ENCODE peak calls at places on chromosomes 1 and 21, in eight cellular contexts. C, U, T, W, I, N, X and M are unnamed samples. For H3K9me3, the result is how much of the 10 kb centered on the place peaks cover.

GRCh38 chr1:159141584-159142518 is 29.6 kb upstream of the CADM3 start:
- DNase-seq in C (no peak), U (no peak), T (no peak), W (no peak), I (no peak), N (no peak), X (no peak), M (no peak)

GRCh38 chr1:73749996-73750395 is 448.0 kb downstream of the LRRIQ3 start:
- DNase-seq in C (no peak), U (no peak), T (no peak), W (no peak), I (no peak), N (no peak), X (no peak), M (no peak)

GRCh38 chr1:48530727-48531351 is 58.8 kb upstream of the SPATA6 start:
- DNase-seq in C (no peak), U (no peak), T (no peak), W (no peak), I (peak), N (peak), X (no peak), M (peak)

GRCh38 chr1:42937141-42937696 is 21.4 kb downstream of the SLC2A1 start:
- DNase-seq in C (peak), U (no peak), T (no peak), W (peak), I (peak), N (no peak), X (peak), M (peak)

GRCh38 chr1:61141288-61142044 is 59.1 kb downstream of the NFIA start:
- DNase-seq in C (no peak), U (no peak), T (no peak), W (no peak), I (no peak), N (no peak), X (no peak), M (no peak)

GRCh38 chr1:33986389-33987095 is 122.7 kb downstream of the HMGB4 start:
- DNase-seq in C (peak), U (no peak), T (peak), W (no peak), I (peak), N (no peak), X (peak), M (no peak)

GRCh38 chr1:28392027-28392652 is 22.6 kb downstream of the PHACTR4 start:
- DNase-seq in C (no peak), U (no peak), T (no peak), W (no peak), I (no peak), N (no peak), X (no peak), M (no peak)

GRCh38 chr1:176996455-176997090 is 167.9 kb downstream of the ASTN1 start:
- DNase-seq in C (no peak), U (no peak), T (no peak), W (no peak), I (no peak), N (no peak), X (no peak), M (no peak)

GRCh38 chr1:177975588-177976495 is 6.0 kb upstream of the SEC16B start:
- DNase-seq in C (no peak), U (no peak), T (no peak), W (no peak), I (no peak), N (no peak), X (no peak), M (no peak)

GRCh38 chr1:55735110-55735509 is 519.9 kb upstream of the USP24 start:
- DNase-seq in C (no peak), U (no peak), T (no peak), W (no peak), I (no peak), N (no peak), X (no peak), M (no peak)

GRCh38 chr1:26546819-26547218 is 17.3 kb downstream of the RPS6KA1 start:
- DNase-seq in C (no peak), U (no peak), T (no peak), W (no peak), I (no peak), N (no peak), X (no peak), M (no peak)

GRCh38 chr1:168792142-168792541 is 63.1 kb upstream of the DPT start:
- DNase-seq in C (no peak), U (no peak), T (no peak), W (no peak), I (no peak), N (no peak), X (no peak), M (no peak)

GRCh38 chr21:45470087-45470515 is 65.1 kb downstream of the COL18A1 start:
- DNase-seq in C (no peak), U (no peak), T (no peak), W (no peak), I (no peak), N (no peak), X (no peak), M (peak)

GRCh38 chr1:196180847-196181593 is 427.2 kb downstream of the KCNT2 start:
- DNase-seq in C (no peak), U (no peak), T (no peak), W (no peak), I (no peak), N (no peak), X (no peak), M (no peak)

GRCh38 chr1:4745560-4745959 is 91.2 kb downstream of the AJAP1 start:
- DNase-seq in C (no peak), U (no peak), T (no peak), W (no peak), I (no peak), N (no peak), X (no peak), M (no peak)

GRCh38 chr1:13790290-13791035 is 90.5 kb downstream of the PRDM2 start:
- DNase-seq in C (no peak), U (no peak), T (no peak), W (no peak), I (no peak), N (no peak), X (no peak), M (no peak)

GRCh38 chr1:227897704-227898438 is 49.9 kb downstream of the WNT9A start:
- DNase-seq in C (no peak), U (no peak), T (no peak), W (peak), I (no peak), N (peak), X (peak), M (no peak)

GRCh38 chr21:40331182-40331581 is 463.9 kb downstream of the PCP4 start:
- DNase-seq in C (no peak), U (no peak), T (peak), W (no peak), I (no peak), N (no peak), X (no peak), M (no peak)

GRCh38 chr1:208541225-208541855 is 297.2 kb upstream of the PLXNA2 start:
- DNase-seq in C (no peak), U (no peak), T (no peak), W (no peak), I (no peak), N (no peak), X (no peak), M (no peak)

GRCh38 chr1:179883739-179884138 is 1.7 kb downstream of the TOR1AIP1 start:
- DNase-seq in C (no peak), U (no peak), T (no peak), W (no peak), I (no peak), N (no peak), X (no peak), M (no peak)

GRCh38 chr1:182752077-182752826 is 37.3 kb upstream of the NPL start:
- DNase-seq in C (no peak), U (no peak), T (peak), W (no peak), I (no peak), N (no peak), X (peak), M (no peak)

GRCh38 chr1:7680791-7681165 is 90.3 kb upstream of the VAMP3 start:
- DNase-seq in C (no peak), U (no peak), T (peak), W (no peak), I (no peak), N (no peak), X (no peak), M (no peak)

GRCh38 chr1:222989443-222989842 is 153.6 kb downstream of the TLR5 start:
- DNase-seq in C (no peak), U (no peak), T (no peak), W (no peak), I (no peak), N (no peak), X (no peak), M (no peak)

GRCh38 chr1:242800521-242800920 is 276.0 kb upstream of the PLD5 start:
- DNase-seq in C (no peak), U (no peak), T (no peak), W (no peak), I (no peak), N (no peak), X (no peak), M (no peak)

GRCh38 chr1:33097137-33097611 is 16.2 kb downstream of the AZIN2 start:
- DNase-seq in C (no peak), U (no peak), T (no peak), W (no peak), I (no peak), N (no peak), X (no peak), M (no peak)

GRCh38 chr1:182681516-182681915 is 2.9 kb downstream of the RGS8 start:
- DNase-seq in C (no peak), U (no peak), T (no peak), W (no peak), I (no peak), N (no peak), X (no peak), M (no peak)

GRCh38 chr1:39896909-39897685 is 4.6 kb downstream of the MYCL start:
- DNase-seq in C (no peak), U (no peak), T (no peak), W (no peak), I (no peak), N (no peak), X (no peak), M (no peak)

GRCh38 chr1:87449348-87449963 is 120.8 kb downstream of the LMO4 start:
- DNase-seq in C (no peak), U (peak), T (peak), W (peak), I (peak), N (peak), X (peak), M (no peak)

GRCh38 chr1:65476327-65476726 is 55.9 kb downstream of the LEPR start:
- DNase-seq in C (no peak), U (no peak), T (no peak), W (no peak), I (no peak), N (no peak), X (no peak), M (no peak)

GRCh38 chr1:243420968-243421675 is 165.3 kb downstream of the SDCCAG8 start:
- DNase-seq in C (no peak), U (no peak), T (no peak), W (no peak), I (no peak), N (no peak), X (no peak), M (no peak)

GRCh38 chr1:3736131-3736561 is 16.1 kb upstream of the CCDC27 start:
- DNase-seq in C (no peak), U (no peak), T (no peak), W (no peak), I (no peak), N (no peak), X (no peak), M (no peak)

GRCh38 chr1:52659356-52659755 is 26.4 kb downstream of the SHISAL2A start:
- DNase-seq in C (no peak), U (no peak), T (no peak), W (no peak), I (no peak), N (no peak), X (no peak), M (no peak)

GRCh38 chr1:13556224-13556764 is 27.3 kb upstream of the PDPN start:
- DNase-seq in C (no peak), U (no peak), T (no peak), W (no peak), I (no peak), N (no peak), X (no peak), M (no peak)

DNA sequence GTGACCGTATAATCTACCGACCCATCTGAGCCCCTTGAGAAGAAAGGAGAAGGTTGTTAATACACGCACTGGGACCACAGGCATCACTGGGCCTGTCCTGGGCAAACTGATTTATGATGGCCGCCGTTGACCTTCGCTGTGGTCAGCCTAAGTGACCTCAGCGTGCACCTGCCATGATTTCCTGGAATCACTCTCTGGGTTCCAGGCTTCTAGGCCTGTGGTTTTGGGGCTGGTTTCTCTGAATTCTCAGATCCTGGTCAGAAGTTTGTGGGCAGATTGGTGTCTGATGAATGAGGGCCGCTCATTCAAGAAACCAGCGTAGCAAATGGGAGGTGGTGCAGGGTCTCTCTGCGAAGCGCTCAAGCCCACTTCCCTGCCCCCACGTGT is 64.0 kb downstream of the SIK1 start:
- DNase-seq in C (no peak), U (no peak), T (no peak), W (no peak), I (no peak), N (peak), X (no peak), M (no peak)
- H3K27ac ChIP-seq in C (peak), U (peak), T (peak), W (peak), I (peak), N (no peak), X (peak), M (peak)

DNA sequence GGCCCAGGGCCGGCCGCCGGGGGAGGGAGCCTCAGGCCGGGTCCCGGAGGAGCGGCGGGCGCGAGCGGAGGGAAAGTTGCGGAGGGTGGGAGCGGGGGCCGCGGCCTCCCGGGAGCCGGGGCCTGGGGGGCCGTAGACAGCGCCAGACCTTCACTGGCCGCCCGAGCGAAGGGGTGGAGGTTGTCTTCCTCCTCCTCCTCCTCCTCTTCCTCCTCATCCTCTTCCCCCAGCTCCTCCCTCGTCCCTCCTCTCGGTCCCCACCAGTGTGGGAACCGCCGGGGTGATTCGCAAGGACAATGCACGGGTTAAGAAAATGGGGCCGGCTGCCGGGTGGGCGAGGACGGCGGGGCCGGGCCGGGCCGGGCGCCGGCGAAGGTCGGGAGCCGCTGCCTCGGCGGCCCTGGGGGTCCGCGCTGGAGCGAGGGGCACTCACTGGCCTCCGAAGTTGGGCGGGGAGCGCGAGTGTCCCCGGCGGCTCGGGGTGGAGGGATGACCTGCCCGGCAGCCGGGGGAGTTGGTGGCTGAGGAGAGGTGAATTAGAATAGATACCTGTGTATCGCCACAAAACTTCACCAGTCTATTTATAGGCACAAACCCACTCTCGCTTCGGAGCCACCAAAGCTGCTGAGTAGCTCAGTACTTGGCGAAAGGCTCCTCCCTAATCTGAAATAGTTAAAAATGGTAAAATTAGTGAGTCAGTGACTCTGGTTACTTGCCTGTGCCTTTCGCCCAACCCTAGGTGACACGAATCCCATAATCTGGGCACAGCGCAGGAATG is 1.4 kb downstream of the DYRK1A start:
- DNase-seq in C (peak), U (no peak), T (peak), W (no peak), I (peak), N (peak), X (peak), M (peak)
- TF ChIP-seq POLR2A in C (peak), U (peak), T (no peak), W (no peak), I (peak), N (no peak), X (no peak), M (peak)

DNA sequence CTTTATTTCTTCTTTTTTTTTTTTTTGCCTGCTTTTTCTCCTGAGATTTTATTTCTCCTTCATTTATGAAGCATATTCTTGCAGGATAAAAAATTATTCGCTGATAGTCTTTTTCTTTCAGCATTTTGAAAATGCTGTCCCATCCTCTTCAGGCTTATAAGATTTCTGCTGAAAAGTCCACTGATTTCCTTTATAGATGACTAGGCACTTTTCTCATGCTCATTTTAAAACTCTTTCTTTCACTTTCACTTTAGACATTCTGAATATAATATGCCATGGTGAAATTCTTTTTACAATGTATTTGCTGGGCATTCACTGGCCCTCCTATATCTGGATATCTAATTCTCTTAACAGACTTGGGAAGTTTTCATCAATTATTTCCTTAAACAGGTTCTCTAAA is 25.5 kb upstream of the GTF2B start:
- DNase-seq in C (no peak), U (no peak), T (no peak), W (no peak), I (no peak), N (no peak), X (no peak), M (no peak)
- H3K9me3 ChIP-seq in C (under half), U (under half), T (under half), W (under half), I (under half), N (under half), X (under half), M (under half)

DNA sequence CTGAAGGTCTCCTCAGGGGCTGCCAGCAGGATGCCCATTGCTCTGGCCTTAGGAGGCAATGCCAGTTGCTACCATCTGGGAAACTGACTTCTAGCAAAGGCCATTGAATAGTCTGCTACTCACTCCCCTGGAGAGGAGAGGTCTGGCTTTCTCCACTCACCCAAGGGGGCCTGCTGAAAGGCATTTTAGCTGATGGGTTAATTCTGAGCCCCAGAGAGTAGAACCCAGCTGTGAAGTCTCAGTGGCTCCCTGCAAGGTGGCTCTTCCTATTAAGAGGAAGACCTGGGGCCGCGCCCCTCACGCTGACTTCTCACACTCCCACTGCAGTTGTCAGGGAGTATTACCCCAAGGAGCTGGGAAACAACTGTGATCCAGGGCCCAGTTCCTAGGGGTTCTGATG is 213.3 kb upstream of the GALNT2 start:
- DNase-seq in C (no peak), U (no peak), T (no peak), W (no peak), I (no peak), N (no peak), X (no peak), M (no peak)
- H3K27ac ChIP-seq in C (no peak), U (no peak), T (no peak), W (no peak), I (no peak), N (no peak), X (no peak), M (no peak)

GRCh38 chr1:161153682-161154337 is at the start of gene UFC1:
- DNase-seq in C (peak), U (peak), T (peak), W (peak), I (peak), N (peak), X (peak), M (no peak)
- TF ChIP-seq POLR2A in C (peak), U (peak), T (no peak), W (no peak), I (peak), N (peak), X (no peak), M (peak)